ENCODE peak calls at places on chromosomes 3 and 15, in six cellular contexts. T is brain microvascular endothelial cell; Y is ovary; L is A549; Z is lung; P is CD8-positive, alpha-beta memory T cell. M is an unnamed sample.

GRCh38 chr15:73941044-73941443 is 14.8 kb downstream of the LOXL1 start:
- DNase-seq in P (no peak), L (peak; percentile 14), T (peak; percentile 94), Y (no peak), Z (no peak), M (no peak)

GRCh38 chr15:95018888-95019545 is 787.7 kb downstream of the MCTP2 start:
- DNase-seq in P (no peak), Y (no peak), Z (no peak), T (peak; percentile 71), L (no peak), M (no peak)

GRCh38 chr3:157136647-157137387 is 23.1 kb downstream of the CCNL1 start:
- DNase-seq in P (no peak), L (no peak), Z (no peak), T (no peak), Y (no peak), M (no peak)

GRCh38 chr3:4746241-4746958 is 232.8 kb upstream of the BHLHE40 start:
- DNase-seq in L (peak; percentile 70), P (no peak), Y (peak; percentile 21), T (peak; percentile 71), Z (no peak), M (no peak)

GRCh38 chr3:61935819-61936218 is 374.4 kb downstream of the PTPRG start:
- DNase-seq in L (no peak), Z (no peak), P (no peak), Y (no peak), T (no peak), M (no peak)

GRCh38 chr15:39397883-39398282 is 183.0 kb upstream of the THBS1 start:
- DNase-seq in P (no peak), Z (no peak), Y (no peak), L (no peak), T (no peak), M (no peak)

GRCh38 chr3:118781879-118782278 is 252.8 kb downstream of the IGSF11 start:
- DNase-seq in L (no peak), Z (no peak), P (no peak), T (no peak), Y (no peak), M (no peak)

GRCh38 chr3:170204023-170204472 is 18.2 kb upstream of the PRKCI start:
- DNase-seq in L (no peak), Z (no peak), T (no peak), P (no peak), Y (no peak), M (no peak)

GRCh38 chr3:38153221-38153620 is 12.1 kb upstream of the OXSR1 start:
- DNase-seq in P (no peak), Z (no peak), L (no peak), T (no peak), Y (no peak), M (no peak)

GRCh38 chr3:172148269-172148668 is 108.9 kb downstream of the FNDC3B start:
- DNase-seq in T (no peak), Y (no peak), L (no peak), Z (no peak), P (no peak), M (no peak)

GRCh38 chr3:172150896-172151295 is 111.5 kb downstream of the FNDC3B start:
- DNase-seq in Z (no peak), L (no peak), Y (no peak), P (no peak), T (no peak), M (no peak)

GRCh38 chr3:172148702-172149565 is 109.6 kb downstream of the FNDC3B start:
- DNase-seq in L (no peak), P (no peak), T (no peak), Z (no peak), Y (no peak), M (no peak)

GRCh38 chr3:172151610-172152293 is 112.4 kb downstream of the FNDC3B start:
- DNase-seq in Y (no peak), T (no peak), L (no peak), Z (no peak), P (no peak), M (no peak)

DNA sequence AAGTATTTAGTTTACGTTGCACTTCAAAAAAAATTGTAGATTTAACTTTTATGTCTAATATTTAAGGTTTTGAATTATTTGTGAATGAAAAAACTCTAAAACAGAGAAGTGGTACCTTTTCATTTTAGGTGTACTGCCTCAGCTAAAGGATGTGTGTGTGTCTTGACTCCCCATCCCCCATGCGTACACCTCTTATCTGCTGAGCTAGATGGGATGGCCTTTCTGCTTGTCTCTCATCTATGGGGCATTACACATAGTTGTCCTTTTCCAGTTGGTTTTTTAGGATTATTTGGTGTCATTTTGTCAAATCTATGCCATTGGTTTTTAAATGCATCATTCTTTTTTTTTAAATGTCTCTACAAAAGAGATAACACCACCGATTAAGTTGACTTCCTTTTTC is 110.9 kb downstream of the FNDC3B start:
- DNase-seq in P (no peak), L (no peak), Z (no peak), Y (no peak), T (no peak), M (no peak)
- H3K27ac ChIP-seq in P (no peak overlapping the region), L (peak overlapping the region; percentile 64), Z (no peak overlapping the region), Y (no peak overlapping the region), T (no peak overlapping the region), M (no peak overlapping the region)

DNA sequence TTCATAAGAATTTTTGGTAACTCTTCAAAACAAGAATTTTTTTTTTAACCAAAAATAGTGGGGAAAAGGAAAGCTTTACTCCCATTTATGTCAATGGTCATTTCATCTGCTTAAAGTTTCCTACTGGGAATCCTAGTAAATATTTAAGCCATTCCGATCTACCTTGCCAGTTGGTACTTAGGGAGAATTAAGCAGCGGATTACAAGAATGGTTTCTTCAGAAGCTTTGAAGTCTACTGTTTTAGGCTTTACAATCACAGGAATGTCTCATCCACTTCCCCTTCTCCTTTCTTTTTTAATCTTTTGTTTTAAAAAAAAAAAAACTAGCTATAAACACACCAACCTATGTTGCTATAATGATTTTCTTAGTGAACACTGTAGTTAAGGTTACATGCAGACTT is 341.4 kb upstream of the ATP11B start:
- DNase-seq in P (no peak), Z (no peak), L (no peak), Y (no peak), T (no peak), M (no peak)
- H3K27ac ChIP-seq in P (no peak overlapping the region), Z (no peak overlapping the region), L (no peak overlapping the region), Y (no peak overlapping the region), T (no peak overlapping the region), M (no peak overlapping the region)

DNA sequence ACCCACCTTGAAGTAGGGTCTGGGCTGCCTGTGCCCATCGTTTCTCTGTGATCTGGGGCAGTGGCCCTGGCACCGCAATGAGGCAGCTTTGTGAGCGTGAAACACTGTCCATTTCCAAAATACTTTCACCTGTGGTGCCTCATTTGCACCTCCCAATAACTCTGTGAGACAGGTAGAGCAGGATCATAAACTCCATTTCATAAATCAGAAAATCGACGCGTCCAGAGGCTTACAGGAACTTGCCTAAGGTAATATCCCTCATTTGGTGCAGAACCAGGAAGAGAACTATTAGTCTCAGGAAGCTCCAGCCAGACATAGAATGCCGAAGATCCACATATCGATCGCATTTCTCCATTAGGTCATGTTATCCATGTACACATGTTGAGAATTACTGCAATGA is 38.2 kb upstream of the SEMA4B start:
- DNase-seq in P (no peak), L (no peak), T (no peak), Z (no peak), Y (no peak), M (no peak)
- H3K27ac ChIP-seq in P (peak overlapping the region; percentile 24), L (peak overlapping the region; percentile 94), T (no peak overlapping the region), Z (no peak overlapping the region), Y (no peak overlapping the region), M (no peak overlapping the region)

GRCh38 chr3:111627092-111627491 is 31.9 kb upstream of the ZBED2 start:
- DNase-seq in T (no peak), L (no peak), Z (no peak), P (no peak), Y (no peak), M (no peak)
- H3K27ac ChIP-seq in T (no peak overlapping the region), L (peak overlapping the region; percentile 3), Z (no peak overlapping the region), P (no peak overlapping the region), Y (no peak overlapping the region), M (no peak overlapping the region)

DNA sequence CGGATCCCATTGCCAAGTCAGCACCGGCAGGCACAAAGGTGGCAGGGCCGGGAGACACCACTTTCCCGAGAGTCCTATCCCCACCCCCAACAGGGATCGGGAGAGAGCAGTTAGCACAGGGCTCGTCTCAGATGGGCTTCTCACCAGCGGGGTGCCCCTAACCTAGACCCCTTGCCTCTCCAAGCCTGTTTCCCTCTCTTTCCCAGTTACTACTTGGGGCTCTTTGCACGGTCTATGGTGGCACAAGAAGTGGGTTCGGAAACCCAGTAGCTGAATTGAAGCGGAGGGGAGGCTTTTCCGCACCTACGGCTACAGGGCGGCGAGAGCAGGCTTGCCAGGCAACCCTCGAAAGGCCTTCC is 383 bp upstream of the EFCC1 start:
- DNase-seq in Z (no peak), Y (no peak), L (no peak), P (no peak), T (no peak), M (no peak)
- H3K27ac ChIP-seq in Z (peak overlapping the region; percentile 74), Y (no peak overlapping the region), L (no peak overlapping the region), P (no peak overlapping the region), T (no peak overlapping the region), M (no peak overlapping the region)

DNA sequence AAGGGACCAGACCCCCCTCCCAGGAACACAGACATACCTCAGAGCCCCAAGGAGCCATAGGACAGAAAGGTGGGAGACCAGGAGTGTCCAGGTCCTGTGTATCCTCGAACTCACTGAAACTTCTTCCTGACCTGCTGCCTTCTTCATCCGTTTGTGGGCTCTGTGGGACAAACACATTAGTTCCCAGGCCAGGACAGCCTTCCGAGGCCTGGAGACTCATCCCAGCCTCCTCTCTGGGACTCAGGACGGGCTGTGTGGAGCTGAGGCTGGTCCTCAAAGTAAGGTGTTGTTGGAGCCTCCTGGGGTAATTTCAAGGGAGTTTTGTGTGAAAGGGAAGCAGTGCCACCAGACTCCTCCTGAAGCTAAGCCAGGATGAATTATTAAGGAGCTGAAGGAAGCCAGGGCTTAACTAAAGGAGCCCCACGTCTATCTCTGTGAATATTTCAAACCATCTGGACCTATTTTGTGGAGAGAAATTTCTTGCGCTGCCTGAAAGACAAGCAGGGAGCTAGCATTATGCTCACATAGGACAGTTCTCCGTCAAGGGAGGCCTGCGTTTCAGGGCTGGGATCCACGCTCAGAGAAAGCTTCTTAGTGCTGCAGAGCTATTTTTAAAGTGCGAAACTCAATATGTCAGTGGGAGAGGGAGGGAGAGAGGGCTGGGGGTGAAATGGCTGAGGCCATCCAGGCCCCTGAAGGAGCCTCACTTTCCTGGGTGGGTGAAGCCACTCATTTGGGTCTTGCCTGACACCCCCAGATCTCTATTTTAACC is 29.8 kb upstream of the PLA2G4E start:
- DNase-seq in Z (no peak), Y (no peak), P (no peak), L (no peak), T (no peak), M (no peak)
- H3K27ac ChIP-seq in Z (no peak overlapping the region), Y (no peak overlapping the region), P (no peak overlapping the region), L (peak overlapping the region; percentile 24), T (no peak overlapping the region), M (no peak overlapping the region)

M was measured in substantia nigra.